ENCODE peak calls at places on chromosome 20, in four cellular contexts. One of them, this sample, is unnamed.

GRCh38 chr20:24337074-24337473 is 132.4 kb upstream of the SYNDIG1 start:
- DNase-seq in HepG2: no peak
- DNase-seq in GM12878: no peak
- DNase-seq in HCT116: no peak
- DNase-seq in this sample: no peak

GRCh38 chr20:12409501-12409900 is 491.8 kb downstream of the BTBD3 start:
- DNase-seq in HepG2: no peak
- DNase-seq in GM12878: no peak
- DNase-seq in HCT116: no peak
- DNase-seq in this sample: no peak

GRCh38 chr20:51700809-51701285 is 67.3 kb downstream of the ATP9A start:
- DNase-seq in HepG2: peak; percentile 75
- DNase-seq in GM12878: no peak
- DNase-seq in HCT116: peak; percentile 35
- DNase-seq in this sample: peak; percentile 82

GRCh38 chr20:46725186-46726165 is 16.0 kb downstream of the SLC2A10 start:
- DNase-seq in HepG2: no peak
- DNase-seq in GM12878: no peak
- DNase-seq in HCT116: no peak
- DNase-seq in this sample: no peak

GRCh38 chr20:17680128-17680835 is 1.8 kb downstream of the RRBP1 start:
- DNase-seq in HepG2: peak; percentile 80
- DNase-seq in GM12878: no peak
- DNase-seq in HCT116: no peak
- DNase-seq in this sample: no peak

GRCh38 chr20:8272758-8273157 is 140.7 kb downstream of the PLCB1 start:
- DNase-seq in HepG2: no peak
- DNase-seq in GM12878: no peak
- DNase-seq in HCT116: no peak
- DNase-seq in this sample: no peak

GRCh38 chr20:37994512-37994911 is 38.7 kb downstream of the TTI1 start:
- DNase-seq in HepG2: peak; percentile 43
- DNase-seq in GM12878: no peak
- DNase-seq in HCT116: no peak
- DNase-seq in this sample: no peak

GRCh38 chr20:52978851-52979250 is 6.7 kb downstream of the TSHZ2 start:
- DNase-seq in HepG2: no peak
- DNase-seq in GM12878: no peak
- DNase-seq in HCT116: no peak
- DNase-seq in this sample: no peak

GRCh38 chr20:44692932-44693476 is 22.2 kb upstream of the CCN5 start:
- DNase-seq in HepG2: peak; percentile 97
- DNase-seq in GM12878: no peak
- DNase-seq in HCT116: peak; percentile 71
- DNase-seq in this sample: no peak

GRCh38 chr20:41359541-41360011 is 7.0 kb downstream of the EMILIN3 start:
- DNase-seq in HepG2: no peak
- DNase-seq in GM12878: no peak
- DNase-seq in HCT116: no peak
- DNase-seq in this sample: no peak
- TF ChIP-seq JUND in HepG2: no peak
- TF ChIP-seq JUND in GM12878: no peak
- TF ChIP-seq JUND in HCT116: no peak
- TF ChIP-seq JUND in this sample: no peak

GRCh38 chr20:3328501-3328900 is 79.0 kb downstream of the DNAAF9 start:
- DNase-seq in HepG2: no peak
- DNase-seq in GM12878: no peak
- DNase-seq in HCT116: no peak
- DNase-seq in this sample: no peak
- TF ChIP-seq JUND in HepG2: no peak
- TF ChIP-seq JUND in GM12878: no peak
- TF ChIP-seq JUND in HCT116: no peak
- TF ChIP-seq JUND in this sample: no peak

GRCh38 chr20:3277686-3278465 is 38.9 kb upstream of the SLC4A11 start:
- DNase-seq in HepG2: no peak
- DNase-seq in GM12878: no peak
- DNase-seq in HCT116: no peak
- DNase-seq in this sample: no peak

GRCh38 chr20:3275064-3275935 is 36.3 kb upstream of the SLC4A11 start:
- DNase-seq in HepG2: no peak
- DNase-seq in GM12878: no peak
- DNase-seq in HCT116: no peak
- DNase-seq in this sample: no peak

GRCh38 chr20:3276400-3277015 is 37.5 kb upstream of the SLC4A11 start:
- DNase-seq in HepG2: peak; percentile 68
- DNase-seq in GM12878: no peak
- DNase-seq in HCT116: peak; percentile 35
- DNase-seq in this sample: peak; percentile 60

GRCh38 chr20:3273371-3273770 is 34.4 kb upstream of the SLC4A11 start:
- DNase-seq in HepG2: no peak
- DNase-seq in GM12878: no peak
- DNase-seq in HCT116: no peak
- DNase-seq in this sample: no peak

DNA sequence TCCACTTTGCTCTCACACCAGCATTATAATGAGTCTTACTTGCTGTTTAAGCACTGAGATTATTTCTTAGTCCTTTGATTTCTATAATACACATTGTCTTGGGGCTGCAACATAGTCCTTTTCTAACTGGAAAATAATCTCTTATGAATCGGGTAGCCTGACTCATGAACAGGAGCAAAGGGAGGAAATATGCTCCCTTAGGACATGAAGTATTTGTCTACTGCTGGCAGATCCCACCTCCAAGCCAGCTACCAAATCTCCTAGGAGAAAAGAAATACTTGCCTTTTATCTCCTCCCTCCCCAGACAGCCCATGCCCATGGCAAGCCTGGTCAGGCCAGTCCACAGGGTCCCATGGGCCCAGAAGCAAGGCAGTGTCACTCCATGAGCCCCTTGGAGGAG is 37.0 kb upstream of the SLC4A11 start:
- DNase-seq in HepG2: no peak
- DNase-seq in GM12878: no peak
- DNase-seq in HCT116: no peak
- DNase-seq in this sample: no peak
- TF ChIP-seq JUND in HepG2: no peak
- TF ChIP-seq JUND in GM12878: no peak
- TF ChIP-seq JUND in HCT116: no peak
- TF ChIP-seq JUND in this sample: no peak

DNA sequence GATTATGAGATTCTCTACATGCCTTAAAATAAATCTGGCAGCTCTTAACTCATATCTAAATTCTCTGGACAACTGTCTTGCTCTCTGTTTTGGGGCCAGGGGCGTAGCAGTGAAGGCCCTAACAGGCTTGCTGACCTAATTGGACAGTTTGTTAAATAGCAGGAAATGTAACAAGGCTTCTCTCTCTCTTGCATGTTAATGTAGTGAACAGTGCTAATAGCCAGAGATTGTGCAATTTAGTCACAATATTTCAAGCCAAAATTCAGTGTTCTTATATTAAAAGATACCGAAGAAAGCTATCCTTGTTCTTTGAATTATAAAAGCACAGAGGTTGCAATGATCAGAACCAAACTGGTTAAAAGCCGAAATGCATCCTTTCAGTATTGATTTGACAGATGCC is 3.0 kb downstream of the PPP1R3D start:
- DNase-seq in HepG2: no peak
- DNase-seq in GM12878: no peak
- DNase-seq in HCT116: no peak
- DNase-seq in this sample: no peak
- TF ChIP-seq JUND in HepG2: no peak
- TF ChIP-seq JUND in GM12878: no peak
- TF ChIP-seq JUND in HCT116: no peak
- TF ChIP-seq JUND in this sample: no peak

GRCh38 chr20:14632906-14633305 is 295.5 kb upstream of the FLRT3 start:
- DNase-seq in HepG2: peak; percentile 20
- DNase-seq in GM12878: no peak
- DNase-seq in HCT116: no peak
- DNase-seq in this sample: no peak

GRCh38 chr20:14634666-14635065 is 297.3 kb upstream of the FLRT3 start:
- DNase-seq in HepG2: no peak
- DNase-seq in GM12878: no peak
- DNase-seq in HCT116: no peak
- DNase-seq in this sample: no peak

GRCh38 chr20:14633507-14633906 is 296.1 kb upstream of the FLRT3 start:
- DNase-seq in HepG2: no peak
- DNase-seq in GM12878: no peak
- DNase-seq in HCT116: no peak
- DNase-seq in this sample: no peak

GRCh38 chr20:14643146-14643545 is 305.7 kb upstream of the FLRT3 start:
- DNase-seq in HepG2: no peak
- DNase-seq in GM12878: no peak
- DNase-seq in HCT116: no peak
- DNase-seq in this sample: no peak

GRCh38 chr20:14637441-14637840 is 300.0 kb upstream of the FLRT3 start:
- DNase-seq in HepG2: no peak
- DNase-seq in GM12878: no peak
- DNase-seq in HCT116: no peak
- DNase-seq in this sample: no peak
- TF ChIP-seq JUND in HepG2: no peak
- TF ChIP-seq JUND in GM12878: no peak
- TF ChIP-seq JUND in HCT116: no peak
- TF ChIP-seq JUND in this sample: no peak

GRCh38 chr20:20241966-20242365 is 125.9 kb upstream of the INSM1 start:
- DNase-seq in HepG2: no peak
- DNase-seq in GM12878: no peak
- DNase-seq in HCT116: no peak
- DNase-seq in this sample: no peak

GRCh38 chr20:20233041-20233514 is 134.8 kb upstream of the INSM1 start:
- DNase-seq in HepG2: no peak
- DNase-seq in GM12878: no peak
- DNase-seq in HCT116: no peak
- DNase-seq in this sample: no peak

GRCh38 chr20:20235681-20236080 is 132.2 kb upstream of the INSM1 start:
- DNase-seq in HepG2: no peak
- DNase-seq in GM12878: no peak
- DNase-seq in HCT116: no peak
- DNase-seq in this sample: no peak

GRCh38 chr20:20231528-20232298 is 136.2 kb upstream of the INSM1 start:
- DNase-seq in HepG2: no peak
- DNase-seq in GM12878: no peak
- DNase-seq in HCT116: no peak
- DNase-seq in this sample: no peak

DNA sequence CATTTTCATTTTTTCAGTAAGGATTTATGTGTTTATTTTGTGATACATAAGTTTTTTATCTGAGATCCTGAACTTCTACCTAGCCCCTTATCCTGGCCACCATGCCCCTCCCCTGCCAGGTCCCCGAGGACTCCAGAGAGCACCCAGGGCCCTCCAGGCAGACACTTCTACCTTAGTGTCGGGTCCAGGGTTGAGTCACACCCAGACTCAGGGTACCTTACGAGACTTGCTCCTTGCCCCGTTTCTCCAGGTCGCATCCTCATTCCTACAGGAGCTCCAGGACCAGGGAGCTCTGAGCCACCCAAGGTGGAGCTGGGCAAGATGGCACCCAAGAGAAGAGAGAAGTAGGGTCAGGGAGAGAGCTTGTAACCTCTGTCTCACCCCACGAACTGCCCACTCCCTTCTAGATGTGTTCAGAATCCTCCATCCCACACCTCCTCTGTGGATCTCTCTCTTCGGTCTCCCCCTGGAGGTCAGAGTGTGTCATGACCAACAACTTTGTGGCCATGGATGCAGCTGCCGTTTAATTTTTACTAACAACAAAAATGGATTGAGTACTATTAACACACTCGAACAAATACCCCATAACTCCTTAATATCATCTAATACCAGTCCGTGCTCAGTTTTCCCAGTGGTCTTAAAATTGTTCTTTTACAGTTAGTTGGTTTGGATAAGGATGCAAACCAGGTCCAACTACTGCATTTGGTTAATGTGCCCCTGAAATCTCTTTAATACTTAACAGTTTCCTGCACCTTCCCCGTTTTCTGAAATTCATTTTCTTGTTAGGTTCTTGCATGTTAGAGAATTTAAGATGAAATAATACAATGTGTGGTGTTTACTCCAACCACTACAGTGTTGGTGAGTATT is 130.6 kb upstream of the INSM1 start:
- DNase-seq in HepG2: peak; percentile 55
- DNase-seq in GM12878: no peak
- DNase-seq in HCT116: peak; percentile 28
- DNase-seq in this sample: peak; percentile 73
- TF ChIP-seq JUND in HepG2: no peak
- TF ChIP-seq JUND in GM12878: no peak
- TF ChIP-seq JUND in HCT116: no peak
- TF ChIP-seq JUND in this sample: no peak

GRCh38 chr20:57450931-57451330 is 59.7 kb downstream of the RBM38 start:
- DNase-seq in HepG2: no peak
- DNase-seq in GM12878: no peak
- DNase-seq in HCT116: no peak
- DNase-seq in this sample: no peak
- TF ChIP-seq JUND in HepG2: no peak
- TF ChIP-seq JUND in GM12878: no peak
- TF ChIP-seq JUND in HCT116: no peak
- TF ChIP-seq JUND in this sample: no peak

This sample was measured in T47D.